ENCODE peak calls at places on chromosomes 7 and 10, in four cellular contexts. I, L, U and G are unnamed samples.

GRCh38 chr10:14185501-14186045 is 145.2 kb downstream of the FRMD4A start:
- DNase-seq in U (no peak), I (peak; percentile 92), L (peak; percentile 56), G (peak; percentile 93)

GRCh38 chr10:99612167-99612831 is 7.9 kb downstream of the SLC25A28 start:
- DNase-seq in L (peak; percentile 81), I (peak; percentile 76), U (no peak), G (peak; percentile 56)

GRCh38 chr10:88417337-88417736 is 165.8 kb downstream of the RNLS start:
- DNase-seq in U (no peak), L (no peak), I (no peak), G (no peak)

GRCh38 chr10:95382596-95382995 is 91.8 kb upstream of the PDLIM1 start:
- DNase-seq in U (no peak), I (no peak), L (no peak), G (no peak)

GRCh38 chr7:142478479-142479220 is 220.8 kb upstream of the PRSS58 start:
- DNase-seq in U (no peak), I (peak; percentile 69), L (peak; percentile 65), G (peak; percentile 62)

GRCh38 chr7:29217112-29217511 is 22.5 kb downstream of the CHN2 start:
- DNase-seq in L (no peak), I (peak; percentile 18), U (no peak), G (no peak)

GRCh38 chr10:97081621-97082235 is 104.0 kb downstream of the SLIT1 start:
- DNase-seq in U (peak; percentile 68), L (peak; percentile 79), I (peak; percentile 55), G (peak; percentile 53)

GRCh38 chr10:113788604-113789083 is 37.2 kb downstream of the PLEKHS1 start:
- DNase-seq in L (no peak), I (peak; percentile 81), U (no peak), G (peak; percentile 95)

GRCh38 chr7:132778761-132779160 is 202.5 kb upstream of the PLXNA4 start:
- DNase-seq in I (no peak), L (no peak), U (no peak), G (no peak)

GRCh38 chr7:151833213-151833651 is 43.7 kb downstream of the PRKAG2 start:
- DNase-seq in U (no peak), L (no peak), I (no peak), G (no peak)

GRCh38 chr7:151832138-151832537 is 44.8 kb downstream of the PRKAG2 start:
- DNase-seq in I (no peak), L (no peak), U (no peak), G (no peak)

GRCh38 chr7:151832656-151833055 is 44.3 kb downstream of the PRKAG2 start:
- DNase-seq in U (no peak), I (no peak), L (no peak), G (no peak)

GRCh38 chr7:151834281-151835035 is 42.5 kb downstream of the PRKAG2 start:
- DNase-seq in U (no peak), L (no peak), I (no peak), G (no peak)

GRCh38 chr7:151833691-151834090 is 43.2 kb downstream of the PRKAG2 start:
- DNase-seq in L (no peak), U (no peak), I (no peak), G (no peak)
- H3K4me3 ChIP-seq in L (no peak overlapping the region), U (no peak overlapping the region), I (no peak overlapping the region), G (no peak overlapping the region)

GRCh38 chr7:48246073-48246472 is 74.8 kb downstream of the ABCA13 start:
- DNase-seq in I (no peak), L (no peak), U (no peak), G (peak; percentile 24)
- H3K4me3 ChIP-seq in I (no peak overlapping the region), L (no peak overlapping the region), U (no peak overlapping the region), G (no peak overlapping the region)

GRCh38 chr7:108643136-108643535 is 73.5 kb downstream of the DNAJB9 start:
- DNase-seq in I (no peak), L (no peak), U (no peak), G (no peak)
- H3K4me3 ChIP-seq in I (no peak overlapping the region), L (no peak overlapping the region), U (no peak overlapping the region), G (no peak overlapping the region)

DNA sequence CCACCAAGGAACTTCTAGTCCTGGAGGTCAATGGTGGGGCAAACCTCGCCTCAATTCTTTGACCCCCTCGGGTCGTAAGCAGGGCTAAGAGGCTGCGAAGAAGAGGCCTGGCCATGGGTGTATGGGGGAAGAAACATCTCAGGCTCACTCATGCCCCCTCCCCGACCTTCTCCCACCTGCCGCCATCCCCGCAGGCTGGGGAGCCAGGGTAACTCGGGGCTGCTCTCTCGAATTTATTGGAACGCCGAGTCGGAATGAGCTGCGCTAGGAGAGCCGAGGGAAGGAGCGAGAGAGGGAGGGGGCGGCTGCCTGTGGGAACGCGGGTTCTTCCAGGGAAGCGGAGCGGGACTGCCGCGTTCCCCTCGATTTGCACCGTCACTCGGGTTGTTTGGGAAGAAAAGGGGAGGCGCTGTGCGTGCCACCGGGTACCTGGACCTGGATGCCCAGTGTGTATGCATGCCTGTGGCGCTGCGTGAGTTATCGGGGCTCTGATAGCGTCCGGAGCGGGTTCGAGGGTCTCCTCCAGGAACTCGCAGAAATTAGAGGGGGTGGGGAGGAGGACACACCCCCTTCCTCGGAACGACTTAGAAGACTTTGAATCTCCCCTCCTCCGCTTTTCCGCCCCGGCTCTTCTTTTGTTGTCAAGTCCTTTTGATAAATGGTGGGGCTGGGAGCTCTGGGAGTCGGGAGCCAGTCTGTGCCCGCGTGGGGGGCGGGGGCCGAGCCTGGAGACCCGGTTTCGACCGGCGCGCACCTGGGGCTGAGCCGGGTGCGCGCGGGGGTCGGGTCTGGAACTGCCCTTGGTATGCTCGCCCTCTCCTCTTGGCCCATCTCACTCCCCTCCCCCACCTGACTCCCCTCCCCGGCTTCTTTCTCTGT is 1.8 kb upstream of the ZNF503 start:
- DNase-seq in I (peak; percentile 70), L (no peak), U (peak; percentile 66), G (peak; percentile 30)
- H3K4me3 ChIP-seq in I (peak overlapping the region; percentile 97), L (no peak overlapping the region), U (peak overlapping the region; percentile 7), G (peak overlapping the region; percentile 99)

GRCh38 chr10:101389986-101390531 is 36.1 kb downstream of the BTRC start:
- DNase-seq in I (no peak), L (no peak), U (no peak), G (no peak)

GRCh38 chr10:101380353-101381017 is 26.5 kb downstream of the BTRC start:
- DNase-seq in I (no peak), U (no peak), L (no peak), G (no peak)

GRCh38 chr10:101386659-101387259 is 32.8 kb downstream of the BTRC start:
- DNase-seq in U (no peak), L (no peak), I (no peak), G (no peak)

GRCh38 chr10:101388671-101389276 is 34.8 kb downstream of the BTRC start:
- DNase-seq in L (no peak), U (no peak), I (peak; percentile 67), G (no peak)

GRCh38 chr10:101385866-101386658 is 32.1 kb downstream of the BTRC start:
- DNase-seq in U (no peak), I (peak; percentile 21), L (no peak), G (no peak)
- H3K4me3 ChIP-seq in U (no peak overlapping the region), I (no peak overlapping the region), L (no peak overlapping the region), G (no peak overlapping the region)

GRCh38 chr10:74784462-74784861 is 41.9 kb upstream of the KAT6B start:
- DNase-seq in L (no peak), U (no peak), I (no peak), G (no peak)

GRCh38 chr10:74792726-74793125 is 33.7 kb upstream of the KAT6B start:
- DNase-seq in I (no peak), U (no peak), L (no peak), G (no peak)

GRCh38 chr10:74786126-74786525 is 40.3 kb upstream of the KAT6B start:
- DNase-seq in U (no peak), I (no peak), L (no peak), G (no peak)

DNA sequence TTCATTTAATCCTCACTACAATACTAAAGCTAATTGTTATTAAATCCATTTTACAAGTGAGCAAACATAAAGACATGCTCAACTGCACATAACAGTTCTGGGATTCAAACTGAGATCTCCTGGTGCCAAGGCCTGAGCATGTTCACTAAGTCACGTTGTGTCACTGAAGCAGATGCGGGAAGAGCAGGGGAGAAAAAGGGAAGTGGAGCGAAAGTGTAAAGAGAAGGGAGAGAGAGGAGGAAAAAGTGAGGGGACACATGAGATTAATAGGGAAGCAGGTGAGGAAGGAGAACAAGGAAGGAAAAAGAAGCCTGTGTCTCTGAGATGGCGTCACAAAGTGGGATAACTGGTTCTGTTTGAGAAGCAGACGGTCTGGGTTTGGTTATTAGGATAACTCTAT is 38.9 kb upstream of the KAT6B start:
- DNase-seq in L (no peak), U (no peak), I (no peak), G (no peak)
- H3K4me3 ChIP-seq in L (no peak overlapping the region), U (no peak overlapping the region), I (no peak overlapping the region), G (no peak overlapping the region)

DNA sequence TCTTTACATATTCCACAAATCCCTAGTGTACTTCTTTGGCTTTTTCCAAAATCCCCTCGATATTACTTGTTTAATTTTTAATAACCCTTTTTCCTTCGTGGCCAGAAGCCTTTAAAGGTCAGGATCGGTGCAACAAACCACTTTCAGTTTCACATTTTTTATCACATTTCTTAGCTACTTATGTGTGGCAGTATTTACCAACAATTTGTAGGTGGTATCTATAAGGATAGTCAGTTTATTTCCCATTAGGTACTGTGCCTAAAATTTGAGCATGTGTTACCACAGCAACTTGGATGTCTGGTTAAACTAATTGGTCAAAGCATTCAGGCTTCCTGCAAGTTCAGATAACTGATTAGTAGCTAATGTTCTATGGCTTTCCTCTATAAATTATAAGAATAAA is 104.9 kb downstream of the CDK14 start:
- DNase-seq in U (no peak), L (peak; percentile 56), I (no peak), G (no peak)
- H3K4me3 ChIP-seq in U (no peak overlapping the region), L (peak overlapping the region; percentile 62), I (peak overlapping the region; percentile 79), G (no peak overlapping the region)